ENCODE peak calls at places on chromosomes 3 and 15, in nine cellular contexts. Q, G, S, W, Z, E, V, A and P are unnamed samples.

GRCh38 chr3:117454928-117455327 is 745.3 kb downstream of the TUSC7 start:
- DNase-seq in Q (no peak), G (no peak), S (no peak), W (no peak), Z (no peak), E (no peak), V (no peak), A (no peak), P (no peak)

GRCh38 chr15:75578206-75578947 is 738 bp downstream of the PTPN9 start:
- DNase-seq in Q (no peak), G (no peak), S (peak), W (peak), Z (peak), E (peak), V (peak), A (peak), P (peak)

GRCh38 chr3:105483476-105483875 is 116.8 kb downstream of the ALCAM start:
- DNase-seq in Q (no peak), G (no peak), S (no peak), W (peak), Z (no peak), E (no peak), V (no peak), A (no peak), P (peak)

GRCh38 chr15:72919936-72920455 is 132.3 kb upstream of the NEO1 start:
- DNase-seq in Q (no peak), G (no peak), S (no peak), W (peak), Z (no peak), E (no peak), V (no peak), A (no peak), P (no peak)

GRCh38 chr15:62850791-62851291 is 191.7 kb upstream of the TPM1 start:
- DNase-seq in Q (peak), G (no peak), S (peak), W (peak), Z (no peak), E (peak), V (no peak), A (no peak), P (peak)

GRCh38 chr3:7385635-7386034 is 524.7 kb downstream of the GRM7 start:
- DNase-seq in Q (no peak), G (no peak), S (no peak), W (peak), Z (no peak), E (no peak), V (no peak), A (no peak), P (peak)

GRCh38 chr15:73935547-73935946 is 9.3 kb downstream of the LOXL1 start:
- DNase-seq in Q (no peak), G (no peak), S (no peak), W (no peak), Z (no peak), E (no peak), V (no peak), A (no peak), P (peak)

GRCh38 chr15:52730163-52730562 is 51.0 kb upstream of the ATOSA start:
- DNase-seq in Q (peak), G (no peak), S (no peak), W (peak), Z (peak), E (peak), V (no peak), A (no peak), P (peak)

GRCh38 chr15:99967841-99968371 is 234.7 kb upstream of the LYSMD4 start:
- DNase-seq in Q (no peak), G (no peak), S (no peak), W (peak), Z (no peak), E (peak), V (no peak), A (peak), P (no peak)

GRCh38 chr15:26200427-26200826 is 337.3 kb upstream of the ATP10A start:
- DNase-seq in Q (no peak), G (no peak), S (no peak), W (no peak), Z (no peak), E (no peak), V (no peak), A (no peak), P (no peak)

GRCh38 chr3:127254730-127255129 is 33.1 kb downstream of the PRR20G start:
- DNase-seq in Q (no peak), G (no peak), S (peak), W (no peak), Z (no peak), E (peak), V (no peak), A (peak), P (no peak)

GRCh38 chr3:189652042-189652441 is 20.9 kb downstream of the TP63 start:
- DNase-seq in Q (no peak), G (no peak), S (peak), W (no peak), Z (no peak), E (no peak), V (no peak), A (peak), P (peak)

GRCh38 chr15:93862791-93863190 is 368.6 kb upstream of the MCTP2 start:
- DNase-seq in Q (no peak), G (no peak), S (no peak), W (no peak), Z (no peak), E (no peak), V (no peak), A (no peak), P (no peak)

GRCh38 chr3:101066776-101067175 is 73.6 kb upstream of the ABI3BP start:
- DNase-seq in Q (no peak), G (no peak), S (peak), W (peak), Z (no peak), E (no peak), V (no peak), A (no peak), P (peak)

GRCh38 chr3:191566469-191566868 is 105.5 kb downstream of the PYDC2 start:
- DNase-seq in Q (peak), G (no peak), S (no peak), W (peak), Z (no peak), E (peak), V (no peak), A (no peak), P (no peak)

GRCh38 chr3:126607214-126607908 is 47.6 kb downstream of the TXNRD3 start:
- DNase-seq in Q (no peak), G (no peak), S (no peak), W (peak), Z (peak), E (no peak), V (no peak), A (no peak), P (peak)